ENCODE peak calls at places on chromosomes 1 and 21, in seven cellular contexts. One of them, this sample, is unnamed.
A peak's percentile ranks its signal among the peaks of the same experiment; 100 is the strongest.

GRCh38 chr1:58836396-58836795 is 52.5 kb upstream of the JUN start:
- DNase-seq in SK-N-SH: no peak
- DNase-seq in H1: no peak
- DNase-seq in GM12878: no peak
- DNase-seq in HCT116: no peak
- DNase-seq in K562: no peak
- DNase-seq in HepG2: no peak
- DNase-seq in this sample: no peak

GRCh38 chr1:231695439-231696255 is 69.1 kb downstream of the DISC1 start:
- DNase-seq in SK-N-SH: peak; percentile 82
- DNase-seq in HepG2: no peak
- DNase-seq in H1: no peak
- DNase-seq in HCT116: no peak
- DNase-seq in GM12878: no peak
- DNase-seq in K562: no peak
- DNase-seq in this sample: no peak

GRCh38 chr21:43961382-43961909 is 50.7 kb upstream of the TRAPPC10 start:
- DNase-seq in SK-N-SH: no peak
- DNase-seq in HepG2: no peak
- DNase-seq in K562: no peak
- DNase-seq in HCT116: no peak
- DNase-seq in H1: no peak
- DNase-seq in GM12878: no peak
- DNase-seq in this sample: no peak

GRCh38 chr1:201214461-201214860 is 23.8 kb downstream of the IGFN1 start:
- DNase-seq in HepG2: no peak
- DNase-seq in SK-N-SH: no peak
- DNase-seq in H1: no peak
- DNase-seq in HCT116: no peak
- DNase-seq in GM12878: no peak
- DNase-seq in K562: peak; percentile 71
- DNase-seq in this sample: no peak

GRCh38 chr1:119347858-119348257 is 20.7 kb upstream of the HAO2 start:
- DNase-seq in HepG2: no peak
- DNase-seq in K562: no peak
- DNase-seq in GM12878: peak; percentile 77
- DNase-seq in HCT116: no peak
- DNase-seq in H1: no peak
- DNase-seq in SK-N-SH: no peak
- DNase-seq in this sample: no peak

GRCh38 chr21:46099476-46099875 is 1.6 kb downstream of the COL6A2 start:
- DNase-seq in GM12878: no peak
- DNase-seq in HepG2: peak; percentile 15
- DNase-seq in HCT116: no peak
- DNase-seq in SK-N-SH: peak; percentile 47
- DNase-seq in H1: no peak
- DNase-seq in K562: peak; percentile 13
- DNase-seq in this sample: no peak

GRCh38 chr1:205913451-205914204 is 29.6 kb downstream of the SLC26A9 start:
- DNase-seq in GM12878: no peak
- DNase-seq in K562: no peak
- DNase-seq in SK-N-SH: peak; percentile 5
- DNase-seq in HCT116: no peak
- DNase-seq in H1: no peak
- DNase-seq in HepG2: no peak
- DNase-seq in this sample: no peak

GRCh38 chr1:44636711-44637589 is 37.3 kb downstream of the TMEM53 start:
- DNase-seq in SK-N-SH: no peak
- DNase-seq in K562: no peak
- DNase-seq in HCT116: no peak
- DNase-seq in HepG2: no peak
- DNase-seq in GM12878: no peak
- DNase-seq in H1: no peak
- DNase-seq in this sample: no peak

GRCh38 chr1:52672946-52673345 is 25.2 kb downstream of the COA7 start:
- DNase-seq in GM12878: no peak
- DNase-seq in SK-N-SH: no peak
- DNase-seq in H1: no peak
- DNase-seq in K562: no peak
- DNase-seq in HCT116: no peak
- DNase-seq in HepG2: no peak
- DNase-seq in this sample: no peak

GRCh38 chr1:47172782-47173181 is 17.1 kb downstream of the PDZK1IP1 start:
- DNase-seq in SK-N-SH: no peak
- DNase-seq in HepG2: no peak
- DNase-seq in HCT116: no peak
- DNase-seq in H1: no peak
- DNase-seq in K562: no peak
- DNase-seq in GM12878: no peak
- DNase-seq in this sample: no peak

GRCh38 chr21:45852886-45853400 is 128.6 kb upstream of the COL6A1 start:
- DNase-seq in SK-N-SH: no peak
- DNase-seq in K562: no peak
- DNase-seq in HepG2: no peak
- DNase-seq in HCT116: no peak
- DNase-seq in GM12878: no peak
- DNase-seq in H1: no peak
- DNase-seq in this sample: no peak

GRCh38 chr1:65425697-65426096 is 5.2 kb downstream of the LEPR start:
- DNase-seq in HepG2: peak; percentile 82
- DNase-seq in SK-N-SH: no peak
- DNase-seq in GM12878: no peak
- DNase-seq in HCT116: no peak
- DNase-seq in K562: no peak
- DNase-seq in H1: no peak
- DNase-seq in this sample: no peak

GRCh38 chr1:1081311-1082238 is 7.5 kb upstream of the RNF223 start:
- DNase-seq in H1: no peak
- DNase-seq in HCT116: no peak
- DNase-seq in SK-N-SH: peak; percentile 21
- DNase-seq in HepG2: no peak
- DNase-seq in K562: no peak
- DNase-seq in GM12878: no peak
- DNase-seq in this sample: no peak

GRCh38 chr21:45592208-45592619 is 50.0 kb upstream of the SLC19A1 start:
- DNase-seq in K562: peak; percentile 64
- DNase-seq in GM12878: peak; percentile 73
- DNase-seq in H1: no peak
- DNase-seq in HCT116: no peak
- DNase-seq in HepG2: no peak
- DNase-seq in SK-N-SH: no peak
- DNase-seq in this sample: peak; percentile 57

GRCh38 chr21:45336870-45337269 is 49.2 kb upstream of the POFUT2 start:
- DNase-seq in HepG2: no peak
- DNase-seq in SK-N-SH: no peak
- DNase-seq in K562: no peak
- DNase-seq in H1: no peak
- DNase-seq in HCT116: no peak
- DNase-seq in GM12878: no peak
- DNase-seq in this sample: no peak

GRCh38 chr1:211630236-211631081 is 45.0 kb downstream of the NEK2 start:
- DNase-seq in K562: peak; percentile 97
- DNase-seq in GM12878: no peak
- DNase-seq in H1: no peak
- DNase-seq in HepG2: peak; percentile 83
- DNase-seq in HCT116: no peak
- DNase-seq in SK-N-SH: peak; percentile 51
- DNase-seq in this sample: no peak

GRCh38 chr1:89974701-89975470 is 20.0 kb upstream of the ZNF326 start:
- DNase-seq in GM12878: no peak
- DNase-seq in SK-N-SH: no peak
- DNase-seq in HepG2: peak; percentile 28
- DNase-seq in K562: no peak
- DNase-seq in HCT116: no peak
- DNase-seq in H1: no peak
- DNase-seq in this sample: no peak

GRCh38 chr1:151346082-151346768 is 827 bp downstream of the RFX5 start:
- DNase-seq in GM12878: no peak
- DNase-seq in HepG2: no peak
- DNase-seq in HCT116: no peak
- DNase-seq in K562: no peak
- DNase-seq in SK-N-SH: no peak
- DNase-seq in H1: no peak
- DNase-seq in this sample: no peak

GRCh38 chr1:43454270-43455011 is 710 bp upstream of the HYI start:
- DNase-seq in GM12878: peak; percentile 74
- DNase-seq in K562: peak; percentile 66
- DNase-seq in HepG2: no peak
- DNase-seq in HCT116: peak; percentile 56
- DNase-seq in SK-N-SH: peak; percentile 81
- DNase-seq in H1: peak; percentile 43
- DNase-seq in this sample: peak; percentile 93

GRCh38 chr1:30268923-30269666 is 454.3 kb downstream of the MATN1 start:
- DNase-seq in HCT116: no peak
- DNase-seq in H1: no peak
- DNase-seq in SK-N-SH: no peak
- DNase-seq in K562: no peak
- DNase-seq in HepG2: no peak
- DNase-seq in GM12878: no peak
- DNase-seq in this sample: no peak

DNA sequence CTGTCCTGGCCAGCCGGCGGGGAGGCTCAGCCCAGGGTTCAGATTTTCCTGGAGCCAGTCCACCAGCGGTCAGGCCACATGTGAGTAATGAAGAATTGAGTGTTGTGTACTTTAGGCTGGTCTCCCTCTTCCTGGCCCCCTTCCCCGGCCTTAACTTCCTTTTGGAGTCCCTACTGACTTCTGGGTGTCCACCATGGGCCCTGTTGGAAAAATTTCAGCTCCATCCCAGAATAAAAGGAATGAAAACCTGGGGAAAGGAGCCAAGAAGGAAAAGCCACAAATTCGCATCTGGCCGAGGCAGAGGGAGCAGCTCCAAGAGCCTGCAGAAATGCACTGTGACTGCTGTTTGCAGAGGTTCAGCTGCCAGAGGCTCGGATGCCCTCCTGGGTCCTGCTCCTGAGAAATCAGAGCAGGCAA is 35.5 kb upstream of the HHAT start:
- DNase-seq in GM12878: no peak
- DNase-seq in H1: no peak
- DNase-seq in SK-N-SH: no peak
- DNase-seq in HepG2: no peak
- DNase-seq in K562: no peak
- DNase-seq in HCT116: no peak
- DNase-seq in this sample: no peak
- TF ChIP-seq JUND in GM12878: no peak
- TF ChIP-seq JUND in H1: no peak
- TF ChIP-seq JUND in SK-N-SH: no peak
- TF ChIP-seq JUND in HepG2: no peak
- TF ChIP-seq JUND in K562: no peak
- TF ChIP-seq JUND in HCT116: no peak
- TF ChIP-seq JUND in this sample: no peak

GRCh38 chr1:178224358-178224757 is 130.5 kb downstream of the RASAL2 start:
- DNase-seq in K562: no peak
- DNase-seq in SK-N-SH: no peak
- DNase-seq in H1: no peak
- DNase-seq in GM12878: no peak
- DNase-seq in HepG2: no peak
- DNase-seq in HCT116: no peak
- DNase-seq in this sample: no peak

GRCh38 chr1:178223289-178223688 is 129.4 kb downstream of the RASAL2 start:
- DNase-seq in SK-N-SH: no peak
- DNase-seq in GM12878: no peak
- DNase-seq in K562: no peak
- DNase-seq in HCT116: no peak
- DNase-seq in H1: no peak
- DNase-seq in HepG2: no peak
- DNase-seq in this sample: no peak

GRCh38 chr1:178220094-178220493 is 126.2 kb downstream of the RASAL2 start:
- DNase-seq in SK-N-SH: no peak
- DNase-seq in HepG2: no peak
- DNase-seq in K562: no peak
- DNase-seq in H1: no peak
- DNase-seq in GM12878: no peak
- DNase-seq in HCT116: no peak
- DNase-seq in this sample: no peak
- TF ChIP-seq JUND in SK-N-SH: no peak
- TF ChIP-seq JUND in HepG2: no peak
- TF ChIP-seq JUND in K562: no peak
- TF ChIP-seq JUND in H1: no peak
- TF ChIP-seq JUND in GM12878: no peak
- TF ChIP-seq JUND in HCT116: no peak
- TF ChIP-seq JUND in this sample: no peak

GRCh38 chr21:27094182-27094948 is 127.5 kb upstream of the ADAMTS5 start:
- DNase-seq in HepG2: no peak
- DNase-seq in K562: no peak
- DNase-seq in H1: no peak
- DNase-seq in SK-N-SH: no peak
- DNase-seq in GM12878: no peak
- DNase-seq in HCT116: no peak
- DNase-seq in this sample: no peak
- TF ChIP-seq JUND in HepG2: no peak
- TF ChIP-seq JUND in K562: no peak
- TF ChIP-seq JUND in H1: no peak
- TF ChIP-seq JUND in SK-N-SH: no peak
- TF ChIP-seq JUND in GM12878: no peak
- TF ChIP-seq JUND in HCT116: no peak
- TF ChIP-seq JUND in this sample: no peak

GRCh38 chr1:24870551-24871195 is 59.4 kb downstream of the RUNX3 start:
- DNase-seq in H1: no peak
- DNase-seq in SK-N-SH: peak; percentile 59
- DNase-seq in HCT116: no peak
- DNase-seq in HepG2: no peak
- DNase-seq in GM12878: no peak
- DNase-seq in K562: no peak
- DNase-seq in this sample: no peak

GRCh38 chr1:24873148-24873547 is 56.9 kb downstream of the RUNX3 start:
- DNase-seq in HCT116: no peak
- DNase-seq in H1: no peak
- DNase-seq in GM12878: no peak
- DNase-seq in K562: no peak
- DNase-seq in SK-N-SH: no peak
- DNase-seq in HepG2: no peak
- DNase-seq in this sample: no peak

GRCh38 chr1:24872446-24872845 is 57.6 kb downstream of the RUNX3 start:
- DNase-seq in H1: no peak
- DNase-seq in HCT116: no peak
- DNase-seq in GM12878: no peak
- DNase-seq in SK-N-SH: no peak
- DNase-seq in HepG2: no peak
- DNase-seq in K562: no peak
- DNase-seq in this sample: no peak

GRCh38 chr1:24874056-24874455 is 56.0 kb downstream of the RUNX3 start:
- DNase-seq in HepG2: no peak
- DNase-seq in K562: no peak
- DNase-seq in GM12878: no peak
- DNase-seq in HCT116: no peak
- DNase-seq in H1: no peak
- DNase-seq in SK-N-SH: no peak
- DNase-seq in this sample: no peak

DNA sequence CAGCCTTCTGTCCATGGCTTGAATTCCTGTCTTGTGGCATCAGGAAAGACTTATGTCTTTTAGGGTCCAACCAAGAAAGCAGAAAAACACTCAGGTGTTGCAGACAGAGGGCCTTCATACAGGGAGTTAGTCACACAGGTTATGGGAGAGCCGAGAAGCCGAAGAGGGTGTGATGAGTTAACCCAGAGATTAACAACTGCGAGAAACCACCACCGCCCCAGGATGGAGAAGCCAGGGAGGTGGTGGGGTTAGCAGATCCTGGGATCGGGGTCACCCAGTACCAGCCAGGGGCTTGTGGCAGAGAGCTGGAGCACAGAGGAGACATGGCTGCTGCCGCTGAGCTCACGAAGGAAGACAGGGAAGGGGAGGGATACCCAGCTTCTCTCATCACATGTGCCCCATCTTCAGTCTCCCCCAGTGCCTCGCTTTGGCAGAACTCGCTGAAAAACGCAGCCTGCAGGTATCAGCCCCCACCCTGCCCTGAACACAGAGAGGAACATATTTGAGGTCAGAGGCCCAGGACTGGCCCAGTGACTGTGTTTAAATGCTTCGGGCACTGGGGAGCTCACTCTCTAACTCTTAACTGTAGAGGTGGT is 58.7 kb downstream of the RUNX3 start:
- DNase-seq in GM12878: no peak
- DNase-seq in SK-N-SH: no peak
- DNase-seq in HCT116: no peak
- DNase-seq in K562: no peak
- DNase-seq in HepG2: no peak
- DNase-seq in H1: no peak
- DNase-seq in this sample: no peak
- TF ChIP-seq JUND in GM12878: no peak
- TF ChIP-seq JUND in SK-N-SH: no peak
- TF ChIP-seq JUND in HCT116: no peak
- TF ChIP-seq JUND in K562: no peak
- TF ChIP-seq JUND in HepG2: no peak
- TF ChIP-seq JUND in H1: no peak
- TF ChIP-seq JUND in this sample: no peak